ENCODE peak calls at places on chromosomes 3 and 15, in nine cellular contexts. Y is activated CD8-positive, alpha-beta memory T cell treated with anti-CD3 and anti-CD28 coated beads for 48 hours; F is AG04450; K is activated CD4-positive, alpha-beta T cell treated with anti-CD3 and anti-CD28 coated beads for 36 hours; V is ecto neural progenitor cell; G is esophagus squamous epithelium; J is stimulated activated CD8-positive, alpha-beta memory T cell treated with anti-CD3 and anti-CD28 coated beads, Interleukin-7, amount 100 ng/mL, for 24 hours; Z is colonic mucosa; L is kidney. U is an unnamed sample.

GRCh38 chr3:152375546-152375945 is 106.8 kb downstream of the MBNL1 start:
- DNase-seq in Y (no peak), F (no peak), K (no peak), V (no peak), G (no peak), J (no peak), Z (no peak), L (no peak), U (no peak)

GRCh38 chr3:178732824-178733223 is 196.6 kb downstream of the KCNMB2 start:
- DNase-seq in Y (no peak), F (no peak), K (no peak), V (no peak), G (no peak), J (no peak), Z (no peak), L (no peak), U (no peak)

GRCh38 chr15:48566669-48567068 is 78.8 kb downstream of the FBN1 start:
- DNase-seq in Y (no peak), F (no peak), K (no peak), V (no peak), G (no peak), J (no peak), Z (no peak), L (no peak), U (no peak)

GRCh38 chr3:61573441-61573840 is 12.1 kb downstream of the PTPRG start:
- DNase-seq in Y (no peak), F (no peak), K (no peak), V (no peak), G (no peak), J (no peak), Z (no peak), L (no peak), U (no peak)

GRCh38 chr15:78351539-78351938 is 11.4 kb downstream of the CRABP1 start:
- DNase-seq in Y (no peak), F (no peak), K (no peak), V (no peak), G (no peak), J (no peak), Z (no peak), L (no peak), U (no peak)

GRCh38 chr3:61181874-61182273 is 69.4 kb downstream of the FHIT start:
- DNase-seq in Y (no peak), F (no peak), K (peak), V (no peak), G (no peak), J (no peak), Z (no peak), L (no peak), U (no peak)

GRCh38 chr3:144590854-144591253 is 619.2 kb downstream of the DIPK2A start:
- DNase-seq in Y (no peak), F (peak), K (no peak), V (no peak), G (no peak), J (no peak), Z (no peak), L (no peak), U (no peak)

GRCh38 chr3:149332227-149332765 is 1.1 kb downstream of the TM4SF18 start:
- DNase-seq in Y (no peak), F (no peak), K (no peak), V (no peak), G (no peak), J (no peak), Z (no peak), L (no peak), U (no peak)

GRCh38 chr3:197368821-197369220 is 70.4 kb upstream of the DLG1 start:
- DNase-seq in Y (no peak), F (no peak), K (no peak), V (no peak), G (no peak), J (no peak), Z (no peak), L (no peak), U (no peak)

GRCh38 chr3:52831500-52832301 is 1.2 kb upstream of the ITIH4 start:
- DNase-seq in Y (no peak), F (no peak), K (no peak), V (no peak), G (no peak), J (no peak), Z (peak), L (no peak), U (no peak)

GRCh38 chr15:36943496-36944361 is 156.6 kb downstream of the MEIS2 start:
- DNase-seq in Y (no peak), F (no peak), K (no peak), V (no peak), G (no peak), J (no peak), Z (no peak), L (no peak), U (no peak)

GRCh38 chr15:100215031-100215842 is 126.5 kb downstream of the ADAMTS17 start:
- DNase-seq in Y (no peak), F (no peak), K (no peak), V (no peak), G (no peak), J (no peak), Z (no peak), L (peak), U (peak)

GRCh38 chr3:23175361-23176073 is 27.6 kb upstream of the UBE2E2 start:
- DNase-seq in Y (no peak), F (no peak), K (no peak), V (no peak), G (no peak), J (no peak), Z (no peak), L (no peak), U (no peak)

GRCh38 chr15:34367128-34368081 is at the start of gene LPCAT4:
- DNase-seq in Y (peak), F (peak), K (peak), V (peak), G (peak), J (peak), Z (peak), L (peak), U (peak)

U was measured in upper lobe of right lung.